ENCODE peak calls at places on chromosomes 12 and 14, in four cellular contexts. R is A549, T is fibroblast of mammary gland, X is neural crest cell. Z is an unnamed sample.
A peak's percentile ranks its signal among the peaks of the same experiment; 100 is the strongest.

GRCh38 chr14:92458959-92459478 is 54.6 kb upstream of the RIN3 start:
- DNase-seq in T (no peak), X (no peak), R (no peak), Z (no peak)

GRCh38 chr14:72864712-72865365 is 29.1 kb downstream of the DPF3 start:
- DNase-seq in X (no peak), R (no peak), T (no peak), Z (no peak)

GRCh38 chr14:69685217-69685616 is 73.8 kb downstream of the SUSD6 start:
- DNase-seq in T (peak; percentile 37), X (no peak), R (no peak), Z (no peak)

GRCh38 chr12:58537278-58537677 is 383.0 kb downstream of the LRIG3 start:
- DNase-seq in T (peak; percentile 81), R (no peak), X (no peak), Z (no peak)

GRCh38 chr12:52013626-52014310 is 7.0 kb downstream of the TAMALIN start:
- DNase-seq in T (no peak), R (no peak), X (no peak), Z (no peak)

GRCh38 chr12:96617178-96617577 is 127.8 kb downstream of the CFAP54 start:
- DNase-seq in X (no peak), T (no peak), R (no peak), Z (no peak)

GRCh38 chr14:99348816-99349609 is 77.0 kb upstream of the BCL11B start:
- DNase-seq in T (no peak), X (no peak), R (no peak), Z (no peak)

GRCh38 chr12:851913-852312 is 97.6 kb downstream of the RAD52 start:
- DNase-seq in X (no peak), T (peak; percentile 87), R (peak; percentile 10), Z (no peak)

GRCh38 chr12:53956251-53956887 is 1.7 kb downstream of the HOXC12 start:
- DNase-seq in T (no peak), X (no peak), R (no peak), Z (no peak)

GRCh38 chr14:69358966-69359365 is 39.1 kb downstream of the ERH start:
- DNase-seq in X (no peak), R (no peak), T (no peak), Z (no peak)

GRCh38 chr14:64983439-64984310 is 3.0 kb upstream of the FNTB start:
- DNase-seq in X (no peak), T (peak; percentile 67), R (peak; percentile 55), Z (peak; percentile 26)

GRCh38 chr12:54036620-54037359 is 3.9 kb downstream of the HOXC5 start:
- DNase-seq in X (no peak), R (peak; percentile 56), T (peak; percentile 76), Z (peak; percentile 34)

GRCh38 chr14:71371711-71372396 is 464.6 kb downstream of the PCNX1 start:
- DNase-seq in R (no peak), T (peak; percentile 80), X (no peak), Z (no peak)

GRCh38 chr12:23906329-23906728 is 43.1 kb downstream of the SOX5 start:
- DNase-seq in T (peak; percentile 28), X (peak; percentile 37), R (no peak), Z (peak; percentile 23)

GRCh38 chr12:113387631-113388030 is 16.1 kb downstream of the SDS start:
- DNase-seq in T (no peak), X (no peak), R (no peak), Z (no peak)

GRCh38 chr12:43482311-43483085 is 69.5 kb downstream of the ADAMTS20 start:
- DNase-seq in T (no peak), R (no peak), X (no peak), Z (no peak)

GRCh38 chr12:1491983-1492697 is 102.2 kb downstream of the FBXL14 start:
- DNase-seq in T (no peak), X (no peak), R (no peak), Z (no peak)

GRCh38 chr12:58393152-58393551 is 451.8 kb downstream of the ATP23 start:
- DNase-seq in R (no peak), T (peak; percentile 30), X (no peak), Z (no peak)

GRCh38 chr12:1504304-1505150 is 89.9 kb downstream of the FBXL14 start:
- DNase-seq in T (no peak), X (no peak), R (no peak), Z (peak; percentile 40)

GRCh38 chr14:35747379-35747778 is 61.7 kb downstream of the RALGAPA1 start:
- DNase-seq in T (no peak), R (no peak), X (no peak), Z (no peak)

GRCh38 chr14:63045234-63045611 is at the start of gene KCNH5:
- DNase-seq in T (peak; percentile 15), X (no peak), R (peak; percentile 33), Z (peak; percentile 91)

GRCh38 chr14:51333901-51334432 is 93.9 kb downstream of the TMX1 start:
- DNase-seq in T (no peak), R (no peak), X (no peak), Z (no peak)

GRCh38 chr12:123431951-123432886 is 4.3 kb downstream of the RILPL2 start:
- DNase-seq in X (no peak), T (no peak), R (no peak), Z (no peak)

GRCh38 chr12:108352591-108352990 is 13.5 kb upstream of the CMKLR1 start:
- DNase-seq in R (no peak), X (no peak), T (no peak), Z (no peak)

GRCh38 chr14:81638656-81639055 is 105.0 kb upstream of the SEL1L start:
- DNase-seq in X (no peak), T (no peak), R (no peak), Z (no peak)

GRCh38 chr12:68487721-68488309 is 122.9 kb upstream of the RAP1B start:
- DNase-seq in X (no peak), T (no peak), R (no peak), Z (no peak)

GRCh38 chr12:127785936-127786335 is 481.0 kb upstream of the TMEM132C start:
- DNase-seq in T (peak; percentile 3), R (no peak), X (no peak), Z (no peak)

GRCh38 chr14:73014105-73014504 is 12.8 kb downstream of the ZFYVE1 start:
- DNase-seq in T (peak; percentile 29), R (no peak), X (no peak), Z (no peak)

GRCh38 chr12:9260931-9261330 is 52.7 kb upstream of the PZP start:
- DNase-seq in T (no peak), X (no peak), R (no peak), Z (no peak)

GRCh38 chr12:129870146-129870545 is 33.7 kb downstream of the TMEM132D start:
- DNase-seq in X (no peak), T (no peak), R (no peak), Z (no peak)

GRCh38 chr12:74129702-74130101 is 407.9 kb upstream of the ATXN7L3B start:
- DNase-seq in X (no peak), T (no peak), R (no peak), Z (no peak)

GRCh38 chr12:71438670-71439361 is 782 bp upstream of the LGR5 start:
- DNase-seq in T (no peak), R (no peak), X (no peak), Z (no peak)

GRCh38 chr12:91858186-91858585 is 287.5 kb downstream of the BTG1 start:
- DNase-seq in X (no peak), R (no peak), T (no peak), Z (no peak)

GRCh38 chr12:91853350-91854127 is 292.1 kb downstream of the BTG1 start:
- DNase-seq in T (no peak), R (no peak), X (no peak), Z (no peak)

GRCh38 chr12:91852646-91853045 is 293.0 kb downstream of the BTG1 start:
- DNase-seq in T (peak; percentile 45), R (no peak), X (no peak), Z (no peak)

GRCh38 chr12:91851741-91852477 is 293.7 kb downstream of the BTG1 start:
- DNase-seq in R (no peak), X (no peak), T (no peak), Z (no peak)

DNA sequence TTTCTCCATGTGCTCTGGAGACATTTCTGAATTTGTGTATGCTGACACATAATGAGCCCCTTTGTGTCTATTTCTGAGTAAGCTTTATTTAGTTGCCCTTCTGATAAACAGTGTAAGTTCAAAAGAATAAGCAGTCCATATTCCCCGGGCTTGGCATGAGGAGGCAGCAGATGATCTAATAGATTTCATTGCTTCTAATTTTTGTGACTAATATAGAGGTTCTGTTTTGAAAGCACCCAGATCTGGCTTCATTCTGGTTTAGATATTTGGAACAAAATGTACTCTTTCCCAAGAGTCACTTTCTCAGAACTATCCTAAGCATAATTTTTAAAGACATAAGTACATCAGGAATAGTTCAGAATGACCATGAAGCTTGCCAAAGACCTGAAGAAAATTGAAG is 290.9 kb downstream of the BTG1 start:
- DNase-seq in R (no peak), X (no peak), T (peak; percentile 94), Z (no peak)
- TF ChIP-seq CTCF in R (no peak), X (no peak), T (peak; percentile 12), Z (no peak)

GRCh38 chr12:122137229-122137628 is 36.8 kb downstream of the IL31 start:
- DNase-seq in T (no peak), X (no peak), R (no peak), Z (peak; percentile 48)
- TF ChIP-seq CTCF in T (peak; percentile 3), X (peak; percentile 42), R (no peak), Z (peak; percentile 44)

GRCh38 chr14:31785574-31785973 is 224.4 kb downstream of the NUBPL start:
- DNase-seq in T (no peak), X (no peak), R (no peak), Z (no peak)

GRCh38 chr14:31781578-31781977 is 220.4 kb downstream of the NUBPL start:
- DNase-seq in T (peak; percentile 23), R (no peak), X (no peak), Z (no peak)

GRCh38 chr14:31792726-31793125 is 231.5 kb downstream of the NUBPL start:
- DNase-seq in T (no peak), R (no peak), X (no peak), Z (no peak)

GRCh38 chr14:31788340-31788739 is 227.1 kb downstream of the NUBPL start:
- DNase-seq in T (no peak), R (no peak), X (no peak), Z (no peak)

DNA sequence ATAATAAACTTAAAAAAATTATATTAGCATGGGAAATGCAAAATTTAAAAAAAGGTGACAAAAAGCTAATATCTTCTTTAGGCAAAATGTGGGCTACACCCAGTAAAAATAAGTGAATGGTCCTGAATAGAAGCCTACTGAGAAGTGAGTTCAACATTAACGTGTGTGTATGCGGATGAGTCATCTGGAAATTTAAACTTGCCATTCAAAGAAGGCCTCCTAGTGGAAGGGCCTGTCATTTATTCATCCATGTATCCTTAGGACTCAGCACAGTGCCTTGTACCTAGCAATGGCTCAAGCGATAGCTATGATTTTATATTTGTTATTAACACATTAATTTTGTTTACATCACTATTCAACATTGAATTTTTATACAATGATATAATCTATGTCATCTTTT is 226.2 kb downstream of the NUBPL start:
- DNase-seq in X (no peak), R (peak; percentile 9), T (peak; percentile 47), Z (no peak)
- TF ChIP-seq CTCF in X (peak; percentile 22), R (peak; percentile 13), T (peak; percentile 29), Z (no peak)

GRCh38 chr14:101584049-101584859 is 23.0 kb downstream of the DIO3 start:
- DNase-seq in T (peak; percentile 71), R (no peak), X (no peak), Z (no peak)
- TF ChIP-seq CTCF in T (no peak), R (no peak), X (no peak), Z (no peak)